ENCODE peak calls at places on chromosomes 12 and 14, in six cellular contexts. C is GM12878, P is HepG2, Q is A549, E is K562, D is upper lobe of left lung. R is an unnamed sample. For H3K4me1, the result is how much of the 10 kb centered on the place peaks cover.

GRCh38 chr12:39239484-39240143 is 203.3 kb downstream of the KIF21A start:
- ATAC-seq in C (no peak), P (no peak), Q (no peak), E (no peak), D (no peak), R (no peak)

GRCh38 chr12:26704214-26704613 is 128.8 kb downstream of the ITPR2 start:
- ATAC-seq in C (no peak), P (no peak), Q (no peak), E (no peak), D (no peak), R (no peak)

GRCh38 chr12:48157016-48157888 is at the start of gene ASB8:
- ATAC-seq in C (peak), P (peak), Q (peak), E (peak), D (peak), R (peak)

GRCh38 chr12:1530592-1531159 is 63.7 kb downstream of the FBXL14 start:
- ATAC-seq in C (no peak), P (no peak), Q (no peak), E (no peak), D (no peak), R (peak)

GRCh38 chr12:91493308-91493707 is 310.7 kb upstream of the DCN start:
- ATAC-seq in C (no peak), P (no peak), Q (no peak), E (no peak), D (no peak), R (no peak)

GRCh38 chr12:54697836-54698235 is 49.7 kb upstream of the DCD start:
- ATAC-seq in C (peak), P (no peak), Q (no peak), E (no peak), D (no peak), R (no peak)

GRCh38 chr12:26176725-26177124 is 18.6 kb upstream of the SSPN start:
- ATAC-seq in C (no peak), P (no peak), Q (no peak), E (no peak), D (no peak), R (no peak)

GRCh38 chr12:131959641-131960589 is 10.2 kb downstream of the EP400 start:
- ATAC-seq in C (no peak), P (peak), Q (peak), E (no peak), D (peak), R (no peak)

GRCh38 chr12:57031228-57031670 is 14.9 kb upstream of the TAC3 start:
- ATAC-seq in C (peak), P (peak), Q (peak), E (peak), D (peak), R (no peak)

GRCh38 chr12:66196806-66197205 is 7.8 kb downstream of the IRAK3 start:
- ATAC-seq in C (peak), P (no peak), Q (no peak), E (no peak), D (no peak), R (no peak)

GRCh38 chr14:76812422-76813383 is at the start of gene ANGEL1:
- ATAC-seq in C (peak), P (peak), Q (peak), E (peak), D (peak), R (peak)

GRCh38 chr14:20601522-20601921 is 10.3 kb upstream of the RNASE12 start:
- ATAC-seq in C (no peak), P (no peak), Q (no peak), E (no peak), D (no peak), R (no peak)

GRCh38 chr12:88896958-88897357 is 316.7 kb upstream of the KITLG start:
- ATAC-seq in C (peak), P (no peak), Q (no peak), E (no peak), D (peak), R (no peak)

GRCh38 chr14:72495668-72496067 is 398.2 kb downstream of the DPF3 start:
- ATAC-seq in C (no peak), P (no peak), Q (no peak), E (no peak), D (peak), R (peak)

GRCh38 chr14:31400031-31400638 is 20.2 kb downstream of the HEATR5A start:
- ATAC-seq in C (no peak), P (no peak), Q (no peak), E (no peak), D (no peak), R (no peak)

GRCh38 chr14:92039073-92039719 is 663 bp downstream of the TRIP11 start:
- ATAC-seq in C (peak), P (peak), Q (peak), E (peak), D (peak), R (peak)

GRCh38 chr12:96176575-96176974 is 17.6 kb upstream of the ELK3 start:
- ATAC-seq in C (no peak), P (no peak), Q (no peak), E (no peak), D (no peak), R (no peak)

GRCh38 chr12:118064608-118065007 is 3.6 kb upstream of the WSB2 start:
- ATAC-seq in C (peak), P (peak), Q (peak), E (peak), D (no peak), R (no peak)

GRCh38 chr14:45364565-45364964 is 111.6 kb upstream of the MIS18BP1 start:
- ATAC-seq in C (no peak), P (no peak), Q (no peak), E (no peak), D (no peak), R (peak)

GRCh38 chr14:43147480-43147879 is 1359.6 kb downstream of the FSCB start:
- ATAC-seq in C (no peak), P (no peak), Q (no peak), E (no peak), D (no peak), R (no peak)

GRCh38 chr14:55051426-55052258 is at the start of gene MAPK1IP1L:
- ATAC-seq in C (peak), P (peak), Q (peak), E (peak), D (peak), R (peak)
- TF ChIP-seq EP300 in C (peak), P (peak), Q (peak), E (peak), D (no peak), R (peak)

DNA sequence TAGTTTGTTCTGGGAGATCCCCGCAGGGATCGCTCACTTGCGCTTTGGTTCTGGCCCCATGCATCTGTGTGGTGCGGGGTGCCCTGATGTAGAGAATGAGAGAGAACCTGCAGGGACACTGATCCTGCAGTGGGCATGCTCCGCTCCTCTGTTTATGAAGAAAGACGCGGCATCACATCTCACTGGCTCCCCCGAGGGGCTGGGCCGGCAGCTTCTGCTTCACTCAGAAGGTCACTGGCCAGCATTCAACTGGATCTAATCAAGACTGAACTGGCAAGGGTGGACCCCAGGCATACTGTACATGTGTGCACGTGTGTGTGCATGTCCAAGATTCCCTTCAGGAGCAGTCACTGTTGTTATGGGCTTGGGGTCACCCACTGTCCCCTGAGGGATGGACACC is 164.2 kb downstream of the CALM1 start:
- ATAC-seq in C (no peak), P (no peak), Q (no peak), E (no peak), D (no peak), R (no peak)
- TF ChIP-seq CTCF in C (no peak), P (no peak), Q (no peak), E (no peak), D (no peak), R (no peak)

DNA sequence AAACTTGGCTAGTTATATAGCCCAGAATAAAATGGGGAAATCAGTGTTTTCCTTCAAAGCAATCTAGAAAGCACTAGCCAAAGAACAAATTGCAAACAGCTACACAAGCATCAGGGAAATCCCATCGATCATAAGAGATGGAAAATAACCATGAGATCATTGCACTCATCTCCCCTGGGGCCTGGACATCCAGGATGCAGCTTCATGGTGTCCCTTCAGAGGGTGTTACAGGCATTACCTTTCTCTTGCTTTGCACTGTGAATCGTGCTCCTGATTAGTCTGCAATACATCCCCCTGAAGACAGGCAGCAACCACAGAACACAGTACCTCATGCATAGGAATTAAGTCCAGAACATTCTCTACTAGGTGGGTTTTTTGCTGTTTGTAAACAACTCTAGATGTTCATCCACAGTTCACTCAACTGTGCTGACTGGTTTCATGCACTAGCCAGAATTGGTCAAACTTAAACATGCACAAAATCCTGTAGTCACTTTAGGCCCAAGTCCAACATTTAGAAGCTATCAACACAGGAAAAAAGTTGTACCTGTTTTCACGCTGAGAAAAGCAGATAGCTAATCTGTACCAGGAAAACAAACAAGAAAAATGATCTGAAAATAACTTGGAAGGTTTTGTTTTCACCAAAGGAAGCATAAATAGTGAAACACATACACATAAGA is 120.1 kb downstream of the ZFP36L1 start:
- ATAC-seq in C (no peak), P (no peak), Q (no peak), E (no peak), D (no peak), R (peak)
- H3K4me1 ChIP-seq in C (under half), P (under half), Q (under half), E (under half), D (under half), R (under half)

GRCh38 chr14:93759781-93760307 is 28.4 kb downstream of the PRIMA1 start:
- ATAC-seq in C (no peak), P (peak), Q (peak), E (no peak), D (no peak), R (peak)
- TF ChIP-seq EP300 in C (no peak), P (no peak), Q (no peak), E (no peak), D (no peak), R (no peak)

DNA sequence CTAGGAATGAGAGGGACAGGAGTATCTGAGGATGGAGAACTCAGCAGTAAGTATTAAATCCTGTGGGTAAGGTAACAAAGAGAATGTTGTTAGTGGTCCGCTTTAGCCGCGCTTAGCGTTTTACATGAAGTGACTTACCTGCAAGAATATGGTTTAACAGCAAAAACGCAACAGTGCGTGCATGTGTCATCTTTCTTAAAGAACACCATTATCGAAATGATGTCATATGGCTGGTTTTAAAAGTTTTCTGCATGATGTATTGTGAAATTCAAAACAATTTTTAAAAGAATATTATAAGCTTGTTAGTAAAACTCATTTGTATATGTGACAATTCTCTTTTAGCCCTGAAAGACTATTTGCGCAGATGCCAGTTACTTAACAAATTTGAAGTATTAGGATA is 1.7 kb downstream of the LEMD3 start:
- ATAC-seq in C (no peak), P (no peak), Q (no peak), E (no peak), D (no peak), R (no peak)
- TF ChIP-seq CTCF in C (no peak), P (no peak), Q (no peak), E (no peak), D (no peak), R (no peak)

GRCh38 chr12:14369322-14369721 is 3.8 kb downstream of the ATF7IP start:
- ATAC-seq in C (no peak), P (no peak), Q (no peak), E (no peak), D (no peak), R (no peak)

DNA sequence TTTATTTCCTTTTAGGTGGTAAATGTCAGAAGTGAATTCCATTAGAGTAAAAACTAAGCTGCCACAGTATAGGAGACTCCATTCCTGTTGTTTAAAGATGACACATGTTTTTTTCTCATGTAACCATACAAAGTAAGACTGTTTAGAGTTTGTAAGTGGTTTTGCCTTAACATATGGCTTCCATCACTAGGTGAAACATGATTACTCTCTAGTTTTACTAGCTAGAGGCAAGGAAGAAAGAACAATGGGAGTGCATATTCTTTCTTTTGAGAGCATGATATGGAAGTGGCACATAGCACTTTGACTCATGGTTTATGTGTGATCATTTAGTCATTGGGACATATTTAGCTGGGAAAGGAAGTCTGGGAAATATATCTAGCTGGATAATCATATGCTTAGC is 7.7 kb downstream of the ATF7IP start:
- ATAC-seq in C (peak), P (no peak), Q (no peak), E (peak), D (no peak), R (no peak)
- H3K4me1 ChIP-seq in C (under half), P (under half), Q (under half), E (under half), D (under half), R (under half)

GRCh38 chr14:80621701-80622100 is 319.8 kb downstream of the CEP128 start:
- ATAC-seq in C (peak), P (no peak), Q (peak), E (no peak), D (no peak), R (peak)
- TF ChIP-seq EP300 in C (no peak), P (no peak), Q (no peak), E (no peak), D (no peak), R (no peak)

GRCh38 chr12:93896962-93897361 is 219.8 kb downstream of the CRADD start:
- ATAC-seq in C (no peak), P (no peak), Q (no peak), E (no peak), D (no peak), R (no peak)

GRCh38 chr12:93894391-93895095 is 217.4 kb downstream of the CRADD start:
- ATAC-seq in C (no peak), P (no peak), Q (no peak), E (no peak), D (peak), R (peak)

GRCh38 chr12:93896427-93896826 is 219.3 kb downstream of the CRADD start:
- ATAC-seq in C (peak), P (peak), Q (peak), E (peak), D (no peak), R (no peak)

GRCh38 chr12:93892431-93893210 is 215.4 kb downstream of the CRADD start:
- ATAC-seq in C (no peak), P (no peak), Q (no peak), E (no peak), D (no peak), R (no peak)

GRCh38 chr12:93895096-93895460 is 217.9 kb downstream of the CRADD start:
- ATAC-seq in C (no peak), P (no peak), Q (no peak), E (no peak), D (no peak), R (no peak)
- TF ChIP-seq CTCF in C (no peak), P (no peak), Q (no peak), E (peak), D (no peak), R (no peak)

R was measured in gastroesophageal sphincter.